ENCODE peak calls at places on chromosomes 3 and 15, in five cellular contexts. N is lower lobe of right lung, P is fibroblast of lung, G is upper lobe of right lung, J is astrocyte of the spinal cord. I is an unnamed sample.

GRCh38 chr3:124986153-124987143 is 51.9 kb upstream of the MUC13 start:
- DNase-seq in N (no peak), P (peak; percentile 98), G (no peak), J (peak; percentile 90), I (peak; percentile 94)

GRCh38 chr15:44541282-44541958 is 4.5 kb downstream of the EIF3J start:
- DNase-seq in N (no peak), P (peak; percentile 87), G (no peak), J (peak; percentile 84), I (peak; percentile 85)

GRCh38 chr3:152968388-152969024 is 133.6 kb downstream of the P2RY1 start:
- DNase-seq in N (no peak), P (peak; percentile 44), G (no peak), J (peak; percentile 47), I (peak; percentile 63)

GRCh38 chr15:44729394-44729913 is 6.9 kb upstream of the TRIM69 start:
- DNase-seq in N (peak; percentile 53), P (no peak), G (peak; percentile 75), J (no peak), I (no peak)

GRCh38 chr3:121467085-121467484 is 78.7 kb downstream of the POLQ start:
- DNase-seq in N (no peak), P (no peak), G (no peak), J (no peak), I (no peak)

GRCh38 chr3:45670995-45671394 is 18.2 kb upstream of the SACM1L start:
- DNase-seq in N (no peak), P (peak; percentile 26), G (no peak), J (no peak), I (peak; percentile 89)

GRCh38 chr3:26353052-26353451 is 269.5 kb upstream of the LRRC3B start:
- DNase-seq in N (no peak), P (no peak), G (no peak), J (no peak), I (no peak)

GRCh38 chr3:165339753-165340152 is 143.6 kb upstream of the SLITRK3 start:
- DNase-seq in N (no peak), P (peak; percentile 7), G (no peak), J (peak; percentile 35), I (no peak)

GRCh38 chr15:26773917-26774316 is 1.1 kb upstream of the GABRB3 start:
- DNase-seq in N (no peak), P (no peak), G (no peak), J (no peak), I (peak; percentile 0)

GRCh38 chr15:39099524-39099923 is 481.4 kb upstream of the THBS1 start:
- DNase-seq in N (no peak), P (peak; percentile 58), G (no peak), J (no peak), I (peak; percentile 45)

GRCh38 chr15:41429003-41429890 is 12.4 kb downstream of the RTF1 start:
- DNase-seq in N (no peak), P (peak; percentile 9), G (no peak), J (no peak), I (no peak)

GRCh38 chr15:57570994-57571393 is 20.7 kb upstream of the MYZAP start:
- DNase-seq in N (no peak), P (peak; percentile 62), G (no peak), J (peak; percentile 22), I (peak; percentile 32)

GRCh38 chr3:188465311-188465710 is 311.4 kb downstream of the LPP start:
- DNase-seq in N (no peak), P (peak; percentile 69), G (no peak), J (no peak), I (no peak)

GRCh38 chr3:146138904-146139303 is 22.1 kb downstream of the PLOD2 start:
- DNase-seq in N (no peak), P (no peak), G (no peak), J (no peak), I (no peak)

GRCh38 chr3:128907706-128908445 is 28.5 kb downstream of the ACAD9 start:
- DNase-seq in N (no peak), P (no peak), G (no peak), J (no peak), I (no peak)

GRCh38 chr3:14430706-14431470 is 28.5 kb downstream of the SLC6A6 start:
- DNase-seq in N (no peak), P (no peak), G (no peak), J (no peak), I (peak; percentile 38)

GRCh38 chr3:85737846-85738245 is 779.1 kb downstream of the CADM2 start:
- DNase-seq in N (no peak), P (peak; percentile 74), G (no peak), J (no peak), I (no peak)

GRCh38 chr3:46929324-46929723 is 47.2 kb downstream of the CCDC12 start:
- DNase-seq in N (peak; percentile 72), P (no peak), G (peak; percentile 73), J (no peak), I (no peak)

GRCh38 chr3:49674491-49674983 is 386 bp downstream of the APEH start:
- DNase-seq in N (no peak), P (no peak), G (no peak), J (no peak), I (no peak)
- H3K4me3 ChIP-seq in N (peak overlapping the region; percentile 98), P (peak overlapping the region; percentile 85), G (peak overlapping the region; percentile 90), J (peak overlapping the region; percentile 73), I (peak overlapping the region; percentile 84)

GRCh38 chr3:57221883-57222282 is 5.6 kb upstream of the APPL1 start:
- DNase-seq in N (no peak), P (peak; percentile 18), G (no peak), J (peak; percentile 33), I (peak; percentile 17)
- TF ChIP-seq CTCF in N (peak; percentile 14), P (peak; percentile 37), G (peak; percentile 20), J (peak; percentile 33), I (peak; percentile 32)

GRCh38 chr3:184739594-184740505 is 28.0 kb upstream of the MAGEF1 start:
- DNase-seq in N (no peak), P (no peak), G (no peak), J (no peak), I (no peak)

GRCh38 chr3:184741798-184742675 is 30.2 kb upstream of the MAGEF1 start:
- DNase-seq in N (no peak), P (no peak), G (no peak), J (no peak), I (no peak)

GRCh38 chr3:184741259-184741556 is 29.3 kb upstream of the MAGEF1 start:
- DNase-seq in N (no peak), P (no peak), G (no peak), J (no peak), I (no peak)

GRCh38 chr3:184738982-184739381 is 27.1 kb upstream of the MAGEF1 start:
- DNase-seq in N (no peak), P (no peak), G (no peak), J (no peak), I (no peak)

GRCh38 chr3:184740509-184741258 is 28.8 kb upstream of the MAGEF1 start:
- DNase-seq in N (no peak), P (peak; percentile 72), G (no peak), J (peak; percentile 22), I (peak; percentile 65)
- H3K4me3 ChIP-seq in N (no peak overlapping the region), P (no peak overlapping the region), G (no peak overlapping the region), J (no peak overlapping the region), I (no peak overlapping the region)

GRCh38 chr15:70907784-70908471 is 15.3 kb downstream of the LRRC49 start:
- DNase-seq in N (no peak), P (no peak), G (no peak), J (no peak), I (no peak)
- TF ChIP-seq CTCF in N (peak; percentile 9), P (peak; percentile 28), G (no peak), J (peak; percentile 23), I (no peak)

GRCh38 chr3:170419301-170420087 is 826 bp downstream of the CLDN11 start:
- DNase-seq in N (no peak), P (peak; percentile 54), G (no peak), J (peak; percentile 51), I (peak; percentile 33)
- H3K4me3 ChIP-seq in N (peak overlapping the region; percentile 57), P (peak overlapping the region; percentile 77), G (peak overlapping the region; percentile 53), J (peak overlapping the region; percentile 87), I (peak overlapping the region; percentile 74)

DNA sequence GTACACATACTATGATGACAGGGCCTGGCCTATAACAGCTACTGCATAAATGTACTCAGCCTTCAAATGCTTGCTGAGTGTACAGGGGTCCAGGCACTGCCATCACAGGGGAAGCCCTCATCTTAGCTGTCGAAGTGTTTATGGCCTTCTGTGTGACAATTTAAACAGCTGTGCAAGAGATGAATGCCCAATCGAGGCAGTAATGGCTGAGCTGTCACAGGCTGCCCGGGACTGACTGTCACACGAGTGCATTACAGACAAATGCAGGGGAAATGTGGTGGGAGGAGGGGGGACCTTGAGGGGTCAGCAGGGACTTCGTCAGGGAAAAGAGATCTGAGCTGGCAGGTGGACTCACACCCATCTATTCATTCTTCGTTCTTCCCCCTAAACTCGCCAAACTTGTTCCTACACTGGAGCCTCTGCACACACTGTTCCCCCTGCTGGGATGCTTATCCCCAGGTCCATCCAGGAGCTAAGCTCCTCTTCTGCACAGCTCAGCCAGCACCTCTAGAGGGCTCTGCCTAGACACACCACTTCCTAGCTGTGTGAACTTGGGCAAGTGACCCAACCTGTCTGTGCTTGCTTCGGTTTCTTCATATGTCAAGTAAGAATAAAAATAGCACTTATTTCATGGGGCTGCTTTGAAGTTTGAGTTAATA is 156.2 kb upstream of the IQSEC1 start:
- DNase-seq in N (no peak), P (no peak), G (no peak), J (no peak), I (no peak)
- TF ChIP-seq CTCF in N (peak; percentile 21), P (peak; percentile 28), G (peak; percentile 28), J (peak; percentile 53), I (peak; percentile 30)

DNA sequence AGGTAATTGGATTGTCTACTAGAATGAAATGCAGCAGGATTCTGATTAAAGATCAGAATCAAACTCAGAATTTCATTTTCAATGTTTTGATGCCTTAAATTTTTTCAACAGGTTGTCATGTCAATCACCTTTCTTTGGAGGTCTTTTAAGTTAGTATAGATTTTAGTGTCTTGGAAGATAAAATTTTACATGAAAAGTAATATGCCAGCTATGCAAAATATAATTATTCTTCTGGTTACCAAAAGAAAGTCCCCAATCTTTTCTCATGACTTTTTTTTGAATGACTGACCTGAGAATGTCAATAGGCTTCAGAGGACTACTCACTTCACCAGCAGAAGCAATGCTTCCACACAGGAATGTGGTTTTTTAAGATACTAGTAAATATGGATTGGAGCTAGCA is 4.3 kb downstream of the FGF7 start:
- DNase-seq in N (no peak), P (no peak), G (no peak), J (no peak), I (no peak)
- H3K4me3 ChIP-seq in N (peak overlapping the region; percentile 47), P (peak overlapping the region; percentile 65), G (peak overlapping the region; percentile 46), J (no peak overlapping the region), I (peak overlapping the region; percentile 76)

GRCh38 chr3:143469159-143469558 is 349.6 kb downstream of the CHST2 start:
- DNase-seq in N (no peak), P (no peak), G (no peak), J (no peak), I (no peak)
- TF ChIP-seq CTCF in N (no peak), P (no peak), G (no peak), J (no peak), I (no peak)